ENCODE peak calls at places on chromosomes 1 and 21, in ten cellular contexts. N is DMS153; V is Caki2; G is left lung; K is Right ventricle myocardium superior; F is thoracic aorta; J is activated CD8-positive, alpha-beta T cell treated with anti-CD3 and anti-CD28 coated beads for 36 hours; W is dorsolateral prefrontal cortex; X is activated T-cell treated with anti-CD3 and anti-CD28 coated beads, Interleukin-2, amount 50 U/mL, for 72 hours; C is stimulated activated CD4-positive, alpha-beta T cell treated with anti-CD3 and anti-CD28 coated beads, Interleukin-1b, Interleukin-23, amount 100 ng/mL, for 24 hours. L is an unnamed sample.

GRCh38 chr1:187471555-187471954 is 642.8 kb downstream of the PLA2G4A start:
- DNase-seq in N (no peak), V (no peak), G (no peak), K (no peak), F (no peak), J (no peak), W (no peak), X (no peak), C (no peak), L (no peak)

GRCh38 chr1:243346481-243346880 is 90.6 kb downstream of the SDCCAG8 start:
- DNase-seq in N (no peak), V (no peak), G (no peak), K (no peak), F (no peak), J (no peak), W (no peak), X (no peak), C (no peak), L (no peak)

GRCh38 chr1:56506314-56506743 is 73.0 kb downstream of the PLPP3 start:
- DNase-seq in N (peak), V (no peak), G (peak), K (peak), F (no peak), J (no peak), W (no peak), X (no peak), C (no peak), L (no peak)

GRCh38 chr1:87089070-87089736 is 174.8 kb downstream of the HS2ST1 start:
- DNase-seq in N (no peak), V (no peak), G (no peak), K (no peak), F (no peak), J (no peak), W (no peak), X (no peak), C (no peak), L (no peak)

GRCh38 chr1:53470155-53470554 is 11.0 kb downstream of the DMRTB1 start:
- DNase-seq in N (no peak), V (no peak), G (peak), K (peak), F (no peak), J (no peak), W (peak), X (no peak), C (no peak), L (no peak)

GRCh38 chr1:1671365-1672119 is 12.7 kb upstream of the CDK11B start:
- DNase-seq in N (no peak), V (no peak), G (peak), K (no peak), F (no peak), J (peak), W (no peak), X (no peak), C (no peak), L (no peak)

GRCh38 chr1:16183765-16184556 is 28.1 kb upstream of the EPHA2 start:
- DNase-seq in N (no peak), V (no peak), G (no peak), K (no peak), F (no peak), J (no peak), W (no peak), X (no peak), C (no peak), L (no peak)

GRCh38 chr1:167221126-167221803 is 579 bp downstream of the POU2F1 start:
- DNase-seq in N (no peak), V (no peak), G (no peak), K (peak), F (no peak), J (peak), W (peak), X (peak), C (no peak), L (no peak)

GRCh38 chr1:17233675-17234074 is 15.2 kb upstream of the PADI3 start:
- DNase-seq in N (peak), V (peak), G (peak), K (no peak), F (peak), J (no peak), W (no peak), X (no peak), C (no peak), L (no peak)

GRCh38 chr1:212612251-212612961 is 3.8 kb downstream of the ATF3 start:
- DNase-seq in N (no peak), V (peak), G (no peak), K (no peak), F (no peak), J (no peak), W (no peak), X (no peak), C (no peak), L (no peak)

GRCh38 chr1:203744008-203744972 is 20.7 kb upstream of the LAX1 start:
- DNase-seq in N (no peak), V (no peak), G (peak), K (peak), F (no peak), J (peak), W (peak), X (peak), C (no peak), L (no peak)

GRCh38 chr1:21624577-21625389 is 44.4 kb downstream of the RAP1GAP start:
- DNase-seq in N (no peak), V (no peak), G (no peak), K (no peak), F (no peak), J (no peak), W (peak), X (no peak), C (no peak), L (no peak)

GRCh38 chr21:44991538-44992483 is 52.0 kb downstream of the SLX9 start:
- DNase-seq in N (no peak), V (no peak), G (no peak), K (peak), F (no peak), J (no peak), W (no peak), X (no peak), C (no peak), L (no peak)

GRCh38 chr21:22585558-22585957 is 1587.3 kb downstream of the NCAM2 start:
- DNase-seq in N (no peak), V (no peak), G (no peak), K (no peak), F (no peak), J (no peak), W (no peak), X (no peak), C (no peak), L (no peak)

GRCh38 chr1:200488375-200489165 is 78.7 kb upstream of the ZNF281 start:
- DNase-seq in N (peak), V (peak), G (peak), K (no peak), F (no peak), J (peak), W (peak), X (peak), C (no peak), L (no peak)

GRCh38 chr1:71304125-71304524 is 223.3 kb upstream of the ZRANB2 start:
- DNase-seq in N (no peak), V (no peak), G (no peak), K (no peak), F (no peak), J (no peak), W (no peak), X (no peak), C (no peak), L (no peak)

GRCh38 chr1:100036718-100037664 is 67.2 kb downstream of the SLC35A3 start:
- DNase-seq in N (no peak), V (peak), G (no peak), K (no peak), F (no peak), J (no peak), W (no peak), X (no peak), C (no peak), L (no peak)

GRCh38 chr1:15038232-15039016 is 115.1 kb upstream of the TMEM51 start:
- DNase-seq in N (no peak), V (peak), G (no peak), K (no peak), F (no peak), J (peak), W (no peak), X (peak), C (no peak), L (no peak)

GRCh38 chr1:162666006-162666645 is 33.9 kb downstream of the DDR2 start:
- DNase-seq in N (no peak), V (no peak), G (no peak), K (no peak), F (no peak), J (no peak), W (no peak), X (no peak), C (no peak), L (no peak)